ENCODE peak calls at places on chromosomes 12 and 14, in five cellular contexts. Q is sigmoid colon, L is BE2C, V is lung, K is IMR-90. P is an unnamed sample. For H3K36me3 and H3K4me1, the result is how much of the 10 kb centered on the place peaks cover.

GRCh38 chr12:116443706-116444589 is 115.2 kb upstream of the MAP1LC3B2 start:
- DNase-seq in V (no peak), L (no peak), K (no peak), Q (no peak), P (no peak)

GRCh38 chr12:88388566-88389269 is 191.6 kb downstream of the KITLG start:
- DNase-seq in V (no peak), Q (no peak), L (no peak), K (peak), P (no peak)

GRCh38 chr12:3600951-3601350 is 109.9 kb downstream of the PRMT8 start:
- DNase-seq in Q (no peak), K (no peak), V (no peak), L (no peak), P (no peak)

GRCh38 chr14:104426771-104427125 is 152.8 kb upstream of the C14orf180 start:
- DNase-seq in Q (no peak), L (peak), K (no peak), V (no peak), P (peak)

GRCh38 chr12:13745100-13745678 is 236.2 kb downstream of the GRIN2B start:
- DNase-seq in K (no peak), V (no peak), Q (no peak), L (no peak), P (no peak)

GRCh38 chr12:26754148-26754547 is 78.8 kb downstream of the ITPR2 start:
- DNase-seq in K (no peak), Q (no peak), V (no peak), L (no peak), P (no peak)

GRCh38 chr14:72178517-72178916 is 246.3 kb downstream of the RGS6 start:
- DNase-seq in V (no peak), K (no peak), Q (no peak), L (no peak), P (no peak)

GRCh38 chr14:38548091-38548490 is 292.2 kb upstream of the CLEC14A start:
- DNase-seq in K (no peak), V (no peak), Q (no peak), L (no peak), P (no peak)

GRCh38 chr14:66396165-66396564 is 90.0 kb upstream of the CCDC196 start:
- DNase-seq in Q (no peak), V (no peak), L (no peak), K (no peak), P (no peak)

GRCh38 chr12:41663487-41664258 is 475.6 kb downstream of the PDZRN4 start:
- DNase-seq in Q (no peak), L (no peak), K (peak), V (no peak), P (peak)

GRCh38 chr12:102419094-102419764 is 61.1 kb downstream of the IGF1 start:
- DNase-seq in L (no peak), V (no peak), Q (no peak), K (no peak), P (no peak)

GRCh38 chr14:48703728-48704467 is 882.3 kb downstream of the RPS29 start:
- DNase-seq in L (no peak), Q (no peak), K (no peak), V (no peak), P (no peak)

GRCh38 chr14:96037891-96038557 is 1.1 kb upstream of the C14orf132 start:
- DNase-seq in K (no peak), L (peak), Q (peak), V (peak), P (peak)

GRCh38 chr12:27555928-27556778 is 32.1 kb downstream of the PPFIBP1 start:
- DNase-seq in Q (no peak), K (no peak), L (no peak), V (no peak), P (no peak)

GRCh38 chr14:32408018-32408417 is 78.9 kb downstream of the AKAP6 start:
- DNase-seq in V (no peak), Q (peak), K (no peak), L (no peak), P (no peak)

GRCh38 chr12:49054096-49054495 is 6.5 kb downstream of the KMT2D start:
- DNase-seq in V (no peak), L (no peak), Q (no peak), K (no peak), P (no peak)

GRCh38 chr12:46494424-46494823 is 121.9 kb upstream of the SLC38A2 start:
- DNase-seq in Q (no peak), L (no peak), K (peak), V (no peak), P (no peak)

GRCh38 chr12:108482717-108483212 is 32.3 kb upstream of the FICD start:
- DNase-seq in K (peak), L (no peak), Q (no peak), V (no peak), P (peak)

GRCh38 chr12:102029148-102029547 is 32.6 kb downstream of the WASHC3 start:
- DNase-seq in V (no peak), Q (no peak), K (no peak), L (no peak), P (no peak)

GRCh38 chr12:46774011-46774633 is 51.7 kb downstream of the SLC38A4 start:
- DNase-seq in K (peak), Q (no peak), L (no peak), V (no peak), P (no peak)

GRCh38 chr12:65208125-65208524 is 38.7 kb downstream of the LEMD3 start:
- DNase-seq in Q (no peak), V (no peak), L (no peak), K (no peak), P (no peak)

GRCh38 chr12:128755565-128755964 is 68.2 kb downstream of the SLC15A4 start:
- DNase-seq in K (no peak), L (no peak), V (no peak), Q (no peak), P (no peak)

GRCh38 chr12:108815875-108816594 is 41.3 kb downstream of the SSH1 start:
- DNase-seq in Q (no peak), L (no peak), K (peak), V (no peak), P (no peak)

GRCh38 chr14:87955501-87955900 is 37.5 kb downstream of the GALC start:
- DNase-seq in L (no peak), K (no peak), Q (no peak), V (no peak), P (no peak)

GRCh38 chr12:124053855-124054254 is 80.8 kb downstream of the ZNF664 start:
- DNase-seq in V (peak), K (peak), L (peak), Q (peak), P (peak)

GRCh38 chr14:68704736-68705720 is 87.8 kb downstream of the ZFP36L1 start:
- DNase-seq in Q (peak), V (no peak), L (no peak), K (peak), P (peak)

GRCh38 chr14:36514278-36515104 is 5.5 kb downstream of the NKX2-1 start:
- DNase-seq in V (peak), K (no peak), L (no peak), Q (no peak), P (peak)

GRCh38 chr12:2282321-2282720 is 229.5 kb downstream of the CACNA1C start:
- DNase-seq in Q (no peak), V (no peak), L (no peak), K (no peak), P (peak)

GRCh38 chr12:122282066-122282465 is 15.8 kb upstream of the VPS33A start:
- DNase-seq in V (no peak), L (no peak), K (peak), Q (no peak), P (peak)

GRCh38 chr14:75083271-75083670 is 13.8 kb downstream of the ZC2HC1C start:
- DNase-seq in K (no peak), L (no peak), Q (no peak), V (no peak), P (no peak)
- H3K36me3 ChIP-seq in K (under half), L (half or more), Q (under half), V (under half), P (under half)

DNA sequence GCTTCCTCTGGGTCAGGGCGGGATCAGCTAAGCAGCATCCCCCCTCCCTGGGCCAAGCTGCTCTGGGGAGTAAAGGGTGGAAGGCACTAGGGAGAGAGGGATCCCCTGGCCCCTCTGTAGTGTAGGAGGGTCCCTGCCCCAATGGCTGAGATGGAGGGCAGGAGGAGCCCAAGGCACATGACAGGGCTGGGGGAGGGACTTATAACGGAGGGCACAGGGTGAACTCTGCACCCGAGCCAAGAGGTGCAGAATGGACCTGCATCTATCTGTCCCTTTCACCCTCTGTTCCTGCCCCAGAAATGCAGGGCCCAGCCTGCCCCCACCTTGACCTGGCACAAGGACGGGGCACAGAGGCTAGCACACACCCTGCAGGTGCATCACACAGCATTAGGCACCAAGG is 3.8 kb upstream of the ITGB7 start:
- DNase-seq in V (no peak), K (no peak), L (no peak), Q (no peak), P (no peak)
- H3K4me1 ChIP-seq in V (under half), K (under half), L (under half), Q (under half), P (under half)

GRCh38 chr14:76091036-76091435 is 60.7 kb upstream of the GPATCH2L start:
- DNase-seq in K (no peak), V (no peak), L (peak), Q (peak), P (peak)
- TF ChIP-seq CTCF in K (no peak), V (no peak), L (peak), Q (no peak), P (peak)

GRCh38 chr14:21350539-21350938 is 33.3 kb downstream of the SUPT16H start:
- DNase-seq in Q (no peak), K (no peak), L (no peak), V (no peak), P (no peak)
- H3K36me3 ChIP-seq in Q (under half), K (under half), L (under half), V (under half), P (under half)

GRCh38 chr12:104886418-104887401 is 71.4 kb downstream of the SLC41A2 start:
- DNase-seq in V (no peak), L (no peak), K (peak), Q (no peak), P (no peak)
- H3K4me1 ChIP-seq in V (under half), L (under half), K (under half), Q (under half), P (under half)

DNA sequence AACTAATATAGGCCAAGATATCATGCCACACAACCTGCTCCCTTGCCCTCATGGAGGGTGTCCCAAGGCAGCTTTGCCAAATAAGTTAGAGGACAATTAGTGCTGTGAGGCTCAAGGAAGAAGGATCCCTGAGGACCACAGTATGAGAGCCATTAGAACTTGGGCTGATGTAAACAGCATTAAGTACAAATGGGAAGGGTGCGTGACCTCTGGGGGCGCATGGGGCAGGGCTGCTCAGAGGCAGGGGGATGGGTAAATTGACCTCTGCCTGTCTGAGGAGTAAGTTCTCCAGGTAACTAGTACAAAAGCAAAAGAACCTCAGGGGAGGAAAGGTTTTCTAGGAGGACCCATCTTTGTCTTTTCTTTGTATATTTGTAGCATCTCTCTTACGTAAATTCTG is 16.2 kb upstream of the VWF start:
- DNase-seq in K (no peak), L (no peak), V (no peak), Q (no peak), P (no peak)
- TF ChIP-seq CTCF in K (no peak), L (no peak), V (no peak), Q (no peak), P (peak)

GRCh38 chr14:75163677-75164076 is 12.7 kb downstream of the TMED10 start:
- DNase-seq in Q (no peak), V (no peak), K (no peak), L (no peak), P (no peak)
- H3K36me3 ChIP-seq in Q (under half), V (under half), K (under half), L (under half), P (under half)

GRCh38 chr12:69475237-69475984 is 5.2 kb downstream of the FRS2 start:
- DNase-seq in Q (no peak), V (no peak), L (no peak), K (peak), P (no peak)

GRCh38 chr12:69480698-69481097 is 10.5 kb downstream of the FRS2 start:
- DNase-seq in K (no peak), L (no peak), V (no peak), Q (no peak), P (no peak)

GRCh38 chr12:69479675-69480074 is 9.5 kb downstream of the FRS2 start:
- DNase-seq in L (no peak), K (no peak), Q (no peak), V (no peak), P (no peak)

GRCh38 chr12:69473229-69473628 is 3.0 kb downstream of the FRS2 start:
- DNase-seq in Q (no peak), V (no peak), K (no peak), L (no peak), P (no peak)

DNA sequence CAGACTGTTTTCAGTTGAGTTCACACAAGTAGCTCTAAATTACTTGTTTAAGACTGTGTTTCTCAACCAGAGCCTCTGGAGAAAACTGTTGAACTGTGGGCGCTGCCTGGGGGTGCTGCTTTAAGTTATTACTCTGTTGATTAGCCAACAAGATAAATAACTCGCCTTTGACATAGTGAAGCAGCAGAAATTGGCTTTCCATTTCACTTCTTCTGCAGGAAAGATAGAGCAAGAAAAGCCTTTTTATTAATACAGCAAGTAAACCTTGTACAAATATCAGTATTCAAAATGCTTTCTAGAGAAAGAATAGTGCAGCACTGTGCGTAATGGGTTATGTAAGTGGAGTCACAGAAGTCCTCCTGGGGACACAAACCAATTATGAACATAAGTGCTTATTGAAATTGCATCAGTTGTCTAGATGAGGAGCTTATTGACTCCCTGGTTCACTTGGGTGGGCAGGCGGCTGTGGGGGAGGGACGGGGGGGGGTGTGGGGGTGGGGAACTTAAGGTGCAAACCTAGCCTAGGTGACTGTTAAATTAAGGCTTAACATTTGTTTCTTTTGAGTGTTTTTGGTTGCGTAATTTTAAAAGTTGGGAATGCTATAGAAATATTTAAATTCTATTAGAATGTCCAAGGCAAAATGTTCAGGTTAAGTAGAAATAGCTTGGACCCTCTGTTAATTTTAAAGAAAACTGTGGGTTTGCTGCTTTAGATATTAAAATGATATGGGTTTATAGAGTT is 6.3 kb downstream of the FRS2 start:
- DNase-seq in L (no peak), Q (no peak), V (no peak), K (no peak), P (no peak)
- H3K4me1 ChIP-seq in L (under half), Q (half or more), V (under half), K (under half), P (under half)

P was measured in endodermal cell.